ENCODE peak calls at places on chromosomes 3 and 15, in nine cellular contexts. J is fibroblast of pulmonary artery, G is coronary artery, M is mesenchymal stem cell, B is stomach, V is astrocyte, P is mucosa of descending colon, W is uterus, F is K562. U is an unnamed sample.

GRCh38 chr15:39666671-39667070 is 85.8 kb downstream of the THBS1 start:
- DNase-seq in J (peak), G (no peak), M (peak), B (no peak), V (peak), P (no peak), W (no peak), F (no peak), U (no peak)

GRCh38 chr3:166177130-166177529 is 339.9 kb upstream of the BCHE start:
- DNase-seq in J (no peak), G (no peak), M (peak), B (no peak), V (peak), P (no peak), W (no peak), F (no peak), U (peak)

GRCh38 chr3:172339892-172340291 is 108.4 kb downstream of the GHSR start:
- DNase-seq in J (no peak), G (no peak), M (no peak), B (no peak), V (no peak), P (no peak), W (no peak), F (no peak), U (no peak)

GRCh38 chr15:98567951-98568350 is 80.4 kb upstream of the IGF1R start:
- DNase-seq in J (no peak), G (no peak), M (no peak), B (no peak), V (no peak), P (no peak), W (no peak), F (no peak), U (no peak)

GRCh38 chr3:188043891-188044290 is 110.1 kb upstream of the LPP start:
- DNase-seq in J (no peak), G (no peak), M (no peak), B (no peak), V (no peak), P (no peak), W (no peak), F (no peak), U (no peak)

GRCh38 chr3:48222616-48223513 is at the start of gene CAMP:
- DNase-seq in J (peak), G (no peak), M (peak), B (peak), V (peak), P (peak), W (no peak), F (no peak), U (peak)

GRCh38 chr3:57100046-57100695 is 39.7 kb downstream of the SPATA12 start:
- DNase-seq in J (peak), G (no peak), M (peak), B (peak), V (no peak), P (no peak), W (peak), F (peak), U (no peak)

GRCh38 chr15:63530235-63530634 is 25.8 kb downstream of the USP3 start:
- DNase-seq in J (no peak), G (no peak), M (no peak), B (no peak), V (no peak), P (no peak), W (no peak), F (no peak), U (no peak)

GRCh38 chr3:134095005-134095404 is 65.3 kb upstream of the SLCO2A1 start:
- DNase-seq in J (no peak), G (no peak), M (no peak), B (no peak), V (no peak), P (no peak), W (no peak), F (no peak), U (no peak)

GRCh38 chr3:87307805-87308204 is 31.4 kb upstream of the POU1F1 start:
- DNase-seq in J (peak), G (no peak), M (no peak), B (no peak), V (no peak), P (no peak), W (no peak), F (no peak), U (no peak)

GRCh38 chr3:59809016-59809415 is 759.2 kb upstream of the CFAP20DC start:
- DNase-seq in J (peak), G (no peak), M (peak), B (no peak), V (peak), P (no peak), W (no peak), F (no peak), U (no peak)

GRCh38 chr3:192026656-192027055 is 565.7 kb downstream of the PYDC2 start:
- DNase-seq in J (no peak), G (no peak), M (no peak), B (no peak), V (no peak), P (no peak), W (no peak), F (no peak), U (no peak)

GRCh38 chr15:36977620-36978610 is 122.4 kb downstream of the MEIS2 start:
- DNase-seq in J (no peak), G (no peak), M (peak), B (no peak), V (no peak), P (no peak), W (no peak), F (no peak), U (no peak)

GRCh38 chr3:15563190-15563589 is 38.2 kb downstream of the HACL1 start:
- DNase-seq in J (no peak), G (no peak), M (no peak), B (no peak), V (no peak), P (no peak), W (no peak), F (no peak), U (no peak)

GRCh38 chr3:182364723-182365650 is 428.3 kb upstream of the ATP11B start:
- DNase-seq in J (peak), G (no peak), M (peak), B (peak), V (peak), P (no peak), W (no peak), F (peak), U (no peak)

GRCh38 chr15:101568304-101568703 is 78.8 kb upstream of the PCSK6 start:
- DNase-seq in J (peak), G (no peak), M (no peak), B (no peak), V (peak), P (no peak), W (no peak), F (no peak), U (no peak)

GRCh38 chr15:34348735-34349300 is 5.7 kb downstream of the NUTM1 start:
- DNase-seq in J (no peak), G (no peak), M (no peak), B (no peak), V (no peak), P (no peak), W (no peak), F (no peak), U (no peak)

GRCh38 chr3:183342824-183343223 is 85.6 kb downstream of the MCF2L2 start:
- DNase-seq in J (no peak), G (no peak), M (no peak), B (no peak), V (no peak), P (no peak), W (no peak), F (no peak), U (no peak)

GRCh38 chr3:141575879-141576743 is 89.3 kb downstream of the RASA2 start:
- DNase-seq in J (peak), G (no peak), M (peak), B (no peak), V (peak), P (peak), W (no peak), F (no peak), U (no peak)

GRCh38 chr3:27535809-27536392 is 51.7 kb upstream of the SLC4A7 start:
- DNase-seq in J (peak), G (no peak), M (no peak), B (no peak), V (peak), P (no peak), W (no peak), F (no peak), U (no peak)

GRCh38 chr3:184296616-184297015 is 2.4 kb upstream of the PSMD2 start:
- DNase-seq in J (no peak), G (no peak), M (no peak), B (no peak), V (no peak), P (no peak), W (no peak), F (no peak), U (no peak)

GRCh38 chr15:47861186-47861585 is 143.9 kb downstream of the SEMA6D start:
- DNase-seq in J (no peak), G (no peak), M (no peak), B (no peak), V (no peak), P (no peak), W (no peak), F (no peak), U (no peak)

GRCh38 chr3:177439729-177440269 is 242.5 kb upstream of the TBL1XR1 start:
- DNase-seq in J (peak), G (no peak), M (no peak), B (no peak), V (peak), P (no peak), W (peak), F (no peak), U (no peak)

GRCh38 chr15:38216763-38217162 is 35.9 kb upstream of the SPRED1 start:
- DNase-seq in J (peak), G (no peak), M (no peak), B (no peak), V (no peak), P (no peak), W (no peak), F (no peak), U (no peak)

GRCh38 chr15:53869044-53869805 is 109.0 kb upstream of the UNC13C start:
- DNase-seq in J (no peak), G (no peak), M (no peak), B (no peak), V (no peak), P (no peak), W (no peak), F (peak), U (no peak)

GRCh38 chr3:170306015-170306414 is 51.5 kb upstream of the SKIL start:
- DNase-seq in J (no peak), G (no peak), M (no peak), B (no peak), V (no peak), P (no peak), W (no peak), F (no peak), U (no peak)

GRCh38 chr15:57307527-57308193 is 68.6 kb upstream of the CGNL1 start:
- DNase-seq in J (no peak), G (no peak), M (no peak), B (no peak), V (no peak), P (no peak), W (no peak), F (no peak), U (no peak)

GRCh38 chr3:176514297-176514696 is 683.0 kb downstream of the TBL1XR1 start:
- DNase-seq in J (peak), G (no peak), M (peak), B (no peak), V (peak), P (no peak), W (no peak), F (peak), U (no peak)

GRCh38 chr15:72227192-72227586 is 3.8 kb downstream of the PKM start:
- DNase-seq in J (peak), G (no peak), M (peak), B (no peak), V (peak), P (no peak), W (peak), F (no peak), U (no peak)
- H3K4me3 ChIP-seq in J (peak), G (peak), M (peak), B (no peak), V (peak), P (no peak), W (no peak), F (peak), U (no peak)

GRCh38 chr3:74850381-74850780 is 235.9 kb upstream of the CNTN3 start:
- DNase-seq in J (no peak), G (no peak), M (no peak), B (no peak), V (no peak), P (no peak), W (no peak), F (no peak), U (no peak)

GRCh38 chr3:74844428-74844827 is 230.0 kb upstream of the CNTN3 start:
- DNase-seq in J (no peak), G (no peak), M (no peak), B (no peak), V (no peak), P (no peak), W (no peak), F (no peak), U (no peak)

GRCh38 chr3:74847093-74847492 is 232.6 kb upstream of the CNTN3 start:
- DNase-seq in J (no peak), G (no peak), M (no peak), B (no peak), V (no peak), P (no peak), W (no peak), F (no peak), U (no peak)

GRCh38 chr3:74839591-74839990 is 225.1 kb upstream of the CNTN3 start:
- DNase-seq in J (no peak), G (no peak), M (no peak), B (no peak), V (no peak), P (no peak), W (no peak), F (no peak), U (no peak)

DNA sequence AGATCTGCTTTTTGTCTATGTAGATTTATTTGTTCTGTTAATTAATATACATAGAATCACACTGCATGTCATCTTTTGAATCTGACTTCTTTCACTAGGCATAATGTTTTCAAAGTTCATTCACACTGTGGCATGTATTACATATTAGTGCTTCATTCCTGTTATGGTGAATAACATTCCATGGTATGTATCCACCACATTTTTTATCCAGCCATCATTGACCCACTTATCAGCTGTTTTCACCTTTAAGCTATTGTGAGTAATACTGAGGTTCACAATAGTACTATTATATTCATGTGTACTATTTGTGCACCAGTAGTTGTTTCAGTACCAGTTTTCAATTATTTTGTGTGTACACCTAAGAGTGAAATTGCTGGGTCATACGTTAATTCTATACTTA is 230.6 kb upstream of the CNTN3 start:
- DNase-seq in J (no peak), G (no peak), M (no peak), B (no peak), V (no peak), P (no peak), W (no peak), F (no peak), U (no peak)
- H3K4me3 ChIP-seq in J (no peak), G (no peak), M (no peak), B (no peak), V (no peak), P (no peak), W (no peak), F (no peak), U (no peak)

DNA sequence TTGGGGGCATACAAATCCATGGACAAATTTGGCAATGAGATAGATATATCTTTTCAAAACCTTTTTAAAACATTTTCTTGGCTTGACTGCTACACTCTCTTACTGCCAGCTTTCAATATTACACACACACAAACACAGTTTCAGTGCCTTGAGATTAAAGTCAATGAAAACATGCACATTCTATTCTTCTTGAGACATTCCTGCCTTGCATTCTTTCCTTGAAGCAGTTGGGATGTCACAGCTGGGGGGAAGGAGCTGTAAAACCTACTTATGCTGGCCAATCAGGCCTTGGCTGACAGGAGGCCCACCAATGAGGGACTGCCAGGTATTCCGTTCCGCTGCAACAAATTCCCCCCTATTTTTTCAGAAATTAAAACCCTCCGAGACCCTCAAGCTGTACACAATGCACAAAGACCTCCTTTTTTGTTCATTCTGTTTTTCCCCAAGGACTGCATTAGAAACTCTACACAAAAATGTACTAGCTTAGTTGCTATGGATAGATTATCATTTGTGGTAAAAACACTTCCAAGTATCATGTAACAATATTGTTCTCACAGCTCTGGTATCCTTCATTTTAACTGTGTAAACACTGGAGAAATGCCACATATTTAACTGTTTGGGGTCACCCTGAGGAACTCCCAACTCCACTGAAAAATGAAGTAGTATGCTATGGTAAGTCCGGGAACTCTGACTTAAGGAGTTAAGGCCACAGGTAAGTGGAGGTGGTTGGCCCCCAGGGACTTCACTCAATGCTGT is 18.5 kb downstream of the FSTL1 start:
- DNase-seq in J (peak), G (peak), M (peak), B (no peak), V (peak), P (no peak), W (no peak), F (peak), U (no peak)
- H3K4me3 ChIP-seq in J (no peak), G (peak), M (no peak), B (no peak), V (no peak), P (no peak), W (no peak), F (no peak), U (no peak)

GRCh38 chr3:115667175-115668065 is 44.1 kb downstream of the GAP43 start:
- DNase-seq in J (no peak), G (no peak), M (peak), B (no peak), V (peak), P (no peak), W (no peak), F (no peak), U (no peak)
- H3K4me3 ChIP-seq in J (no peak), G (no peak), M (no peak), B (no peak), V (no peak), P (no peak), W (no peak), F (no peak), U (no peak)

GRCh38 chr3:64341355-64341754 is 116.1 kb upstream of the PRICKLE2 start:
- DNase-seq in J (no peak), G (no peak), M (peak), B (no peak), V (peak), P (no peak), W (peak), F (no peak), U (no peak)
- H3K4me3 ChIP-seq in J (no peak), G (no peak), M (peak), B (no peak), V (peak), P (no peak), W (no peak), F (no peak), U (no peak)

U was measured in right lobe of liver.